ENCODE peak calls at places on chromosomes 2 and 18, in four cellular contexts. I, F, O and U are unnamed samples.

GRCh38 chr2:25838152-25838756 is 40.0 kb downstream of the ASXL2 start:
- DNase-seq in F (no peak), I (no peak), O (no peak), U (no peak)

GRCh38 chr18:51069885-51070284 is 39.9 kb downstream of the SMAD4 start:
- DNase-seq in I (no peak), O (no peak), F (no peak), U (no peak)

GRCh38 chr2:10303174-10303633 is 500 bp downstream of the HPCAL1 start:
- DNase-seq in O (no peak), F (no peak), I (no peak), U (no peak)

GRCh38 chr2:210132239-210132638 is 39.0 kb downstream of the KANSL1L start:
- DNase-seq in F (no peak), I (no peak), O (no peak), U (no peak)

GRCh38 chr2:210195066-210195852 is 24.1 kb upstream of the KANSL1L start:
- DNase-seq in I (peak; percentile 56), F (peak; percentile 54), O (no peak), U (no peak)

GRCh38 chr18:63619661-63620060 is 24.4 kb downstream of the SERPINB4 start:
- DNase-seq in F (no peak), O (no peak), I (no peak), U (no peak)

GRCh38 chr2:201358684-201359083 is 1.5 kb upstream of the FLACC1 start:
- DNase-seq in O (no peak), F (no peak), I (peak; percentile 80), U (no peak)

GRCh38 chr2:17076535-17076934 is 410.9 kb upstream of the CYRIA start:
- DNase-seq in F (no peak), I (no peak), O (no peak), U (no peak)

GRCh38 chr2:72924353-72925240 is 7.3 kb downstream of the EMX1 start:
- DNase-seq in O (peak; percentile 84), F (peak; percentile 53), I (no peak), U (peak; percentile 63)

GRCh38 chr2:149473538-149473937 is 114.0 kb downstream of the MMADHC start:
- DNase-seq in O (no peak), I (no peak), F (no peak), U (no peak)

GRCh38 chr18:66795011-66795410 is 191.1 kb upstream of the CDH19 start:
- DNase-seq in O (no peak), F (no peak), I (no peak), U (no peak)

GRCh38 chr2:6826081-6826913 is 39.4 kb downstream of the CMPK2 start:
- DNase-seq in O (peak; percentile 81), I (peak; percentile 60), F (no peak), U (no peak)

GRCh38 chr2:134104754-134105153 is 149.1 kb upstream of the MGAT5 start:
- DNase-seq in O (no peak), I (no peak), F (no peak), U (no peak)

GRCh38 chr2:174023591-174024523 is 58.7 kb upstream of the SP3 start:
- DNase-seq in I (peak; percentile 95), O (peak; percentile 86), F (peak; percentile 85), U (no peak)

GRCh38 chr2:120261387-120262006 is 8.8 kb downstream of the RALB start:
- DNase-seq in O (no peak), F (no peak), I (no peak), U (no peak)

GRCh38 chr18:3985664-3986063 is 469.4 kb downstream of the DLGAP1 start:
- DNase-seq in F (no peak), O (no peak), I (peak; percentile 57), U (no peak)

GRCh38 chr2:203678971-203679370 is 27.5 kb upstream of the CD28 start:
- DNase-seq in O (no peak), I (no peak), F (no peak), U (no peak)

GRCh38 chr2:51601706-51602105 is 569.8 kb upstream of the NRXN1 start:
- DNase-seq in O (no peak), I (no peak), F (no peak), U (no peak)

GRCh38 chr2:236665572-236666118 is 96.0 kb downstream of the ACKR3 start:
- DNase-seq in I (peak; percentile 31), O (no peak), F (no peak), U (peak; percentile 63)

GRCh38 chr2:69217333-69218080 is 169.5 kb downstream of the GFPT1 start:
- DNase-seq in I (no peak), F (no peak), O (no peak), U (no peak)

GRCh38 chr2:38079111-38080052 is 3.4 kb upstream of the CYP1B1 start:
- DNase-seq in I (no peak), O (peak; percentile 76), F (no peak), U (no peak)

GRCh38 chr18:21593540-21594257 is 6.8 kb downstream of the ESCO1 start:
- DNase-seq in O (no peak), I (no peak), F (no peak), U (no peak)

GRCh38 chr18:67513285-67513684 is 3.2 kb downstream of the DSEL start:
- DNase-seq in O (no peak), F (no peak), I (no peak), U (no peak)

GRCh38 chr2:102042196-102043041 is 50.7 kb downstream of the IL1R2 start:
- DNase-seq in I (no peak), O (no peak), F (no peak), U (no peak)

GRCh38 chr18:37322497-37323035 is 243.0 kb downstream of the CELF4 start:
- DNase-seq in F (no peak), I (peak; percentile 13), O (peak; percentile 86), U (no peak)

GRCh38 chr2:172395503-172395902 is 31.9 kb upstream of the ITGA6 start:
- DNase-seq in O (no peak), F (no peak), I (no peak), U (no peak)

GRCh38 chr2:30180230-30180629 is 33.4 kb downstream of the YPEL5 start:
- DNase-seq in I (no peak), O (no peak), F (peak; percentile 54), U (no peak)

GRCh38 chr18:23144628-23145027 is 9.3 kb downstream of the CABLES1 start:
- DNase-seq in O (no peak), F (no peak), I (no peak), U (no peak)

GRCh38 chr18:28007841-28008240 is 169.1 kb downstream of the CDH2 start:
- DNase-seq in I (peak; percentile 48), O (no peak), F (no peak), U (no peak)

GRCh38 chr2:178819992-178820391 is 12.8 kb upstream of the TTN start:
- DNase-seq in I (no peak), F (no peak), O (no peak), U (no peak)

DNA sequence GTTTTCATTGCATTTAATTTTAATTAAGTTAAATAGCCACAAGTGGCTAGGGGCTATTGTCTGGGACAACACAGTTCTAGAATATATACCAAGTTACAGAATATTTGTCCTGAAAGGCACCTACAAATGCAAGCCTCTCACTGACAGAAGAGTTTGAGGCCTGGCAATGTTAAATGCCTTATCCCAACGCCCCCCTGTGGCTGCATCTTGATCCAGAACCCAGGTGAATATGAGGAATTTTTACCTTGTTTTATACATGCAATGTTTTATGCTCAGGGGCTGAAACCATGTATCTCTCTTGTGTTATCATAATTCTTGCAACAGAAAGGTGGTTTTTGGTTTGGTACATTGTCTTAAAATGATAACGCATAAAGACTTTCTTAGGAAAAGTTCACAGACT is 71.8 kb upstream of the SEC11C start:
- DNase-seq in F (no peak), I (no peak), O (peak; percentile 67), U (no peak)
- TF ChIP-seq CTCF in F (no peak), I (peak; percentile 44), O (peak; percentile 71), U (no peak)

DNA sequence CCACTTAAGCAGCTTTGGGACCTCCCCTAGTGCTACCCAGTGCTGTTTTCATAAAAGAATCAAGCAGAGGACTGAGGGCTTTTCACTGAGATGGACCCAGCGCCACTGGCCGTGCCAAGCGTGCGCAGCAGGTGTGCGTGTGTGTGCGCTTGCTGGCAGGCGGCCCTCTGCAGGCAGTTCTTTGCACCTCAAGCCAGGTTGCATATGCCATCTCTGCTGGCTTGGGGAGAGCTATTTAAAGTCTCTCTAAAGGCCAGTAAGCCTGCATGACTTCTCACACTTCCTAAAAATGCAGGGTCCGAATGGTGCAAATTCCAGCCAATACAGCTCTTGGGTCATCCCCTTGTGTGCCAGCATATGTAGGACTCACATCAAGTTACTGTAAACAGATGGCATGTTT is 255.5 kb downstream of the RNF152 start:
- DNase-seq in F (no peak), I (no peak), O (peak; percentile 89), U (no peak)
- TF ChIP-seq CTCF in F (no peak), I (no peak), O (peak; percentile 69), U (no peak)

GRCh38 chr18:6401687-6402086 is 13.0 kb downstream of the L3MBTL4 start:
- DNase-seq in I (no peak), O (peak; percentile 78), F (no peak), U (no peak)
- TF ChIP-seq CTCF in I (no peak), O (peak; percentile 75), F (no peak), U (no peak)

GRCh38 chr2:231614559-231615057 is 21.9 kb downstream of the TEX44 start:
- DNase-seq in I (no peak), O (no peak), F (no peak), U (no peak)

GRCh38 chr2:231615058-231615671 is 22.5 kb downstream of the TEX44 start:
- DNase-seq in F (peak; percentile 74), O (peak; percentile 84), I (no peak), U (no peak)

GRCh38 chr2:231613054-231613654 is 20.5 kb downstream of the TEX44 start:
- DNase-seq in I (peak; percentile 9), O (no peak), F (peak; percentile 83), U (no peak)

GRCh38 chr2:231612199-231613053 is 19.8 kb downstream of the TEX44 start:
- DNase-seq in O (peak; percentile 96), I (peak; percentile 94), F (peak; percentile 98), U (peak; percentile 98)

GRCh38 chr2:231613655-231614558 is 21.2 kb downstream of the TEX44 start:
- DNase-seq in I (peak; percentile 72), F (peak; percentile 97), O (peak; percentile 96), U (peak; percentile 96)
- TF ChIP-seq CTCF in I (no peak), F (no peak), O (peak; percentile 60), U (no peak)

GRCh38 chr2:31675485-31675901 is 94.8 kb upstream of the SRD5A2 start:
- DNase-seq in O (peak; percentile 83), F (no peak), I (no peak), U (no peak)
- TF ChIP-seq CTCF in O (peak; percentile 62), F (no peak), I (no peak), U (no peak)

DNA sequence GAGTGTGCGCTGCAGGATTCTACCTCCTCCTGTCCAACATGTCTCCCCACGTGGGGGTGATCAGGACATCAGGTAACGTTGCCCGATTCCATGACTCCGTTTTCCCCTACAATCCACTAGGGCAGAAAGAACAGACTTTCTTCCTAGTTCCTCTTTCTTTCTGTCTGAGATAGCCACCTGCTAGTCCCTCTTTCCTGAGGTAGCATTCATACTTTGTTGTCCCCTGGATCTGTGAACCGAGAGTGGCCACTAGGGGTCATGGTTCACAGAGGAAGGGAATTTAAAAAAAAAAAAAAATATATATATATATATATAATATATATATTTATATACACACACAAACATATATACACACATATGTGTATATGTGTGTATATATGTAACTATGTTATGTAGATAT is 210.0 kb upstream of the ZNF521 start:
- DNase-seq in O (peak; percentile 73), F (no peak), I (peak; percentile 31), U (no peak)
- TF ChIP-seq CTCF in O (peak; percentile 79), F (no peak), I (peak; percentile 53), U (no peak)